ENCODE peak calls at places on chromosomes 7 and 10, in five cellular contexts. V is central memory CD8-positive, alpha-beta T cell; I is body of pancreas; U is IMR-90; P is T-helper 17 cell. W is an unnamed sample.

GRCh38 chr10:70233939-70234300 is 691 bp upstream of the PPA1 start:
- ATAC-seq in I (no peak), P (no peak), V (no peak), U (no peak), W (no peak)

GRCh38 chr10:95415631-95416031 is 124.8 kb upstream of the PDLIM1 start:
- ATAC-seq in V (no peak), I (peak; percentile 62), U (no peak), P (no peak), W (peak; percentile 46)

GRCh38 chr7:51127618-51127904 is 189.0 kb downstream of the COBL start:
- ATAC-seq in P (no peak), I (no peak), V (no peak), U (no peak), W (no peak)

GRCh38 chr7:26662646-26663045 is 201.7 kb downstream of the SKAP2 start:
- ATAC-seq in V (no peak), U (no peak), P (no peak), I (no peak), W (no peak)

GRCh38 chr7:84389242-84389641 is 194.7 kb upstream of the SEMA3A start:
- ATAC-seq in I (no peak), V (no peak), P (no peak), U (no peak), W (no peak)

GRCh38 chr7:71131256-71131752 is 640 bp upstream of the GALNT17 start:
- ATAC-seq in P (no peak), I (peak; percentile 85), V (no peak), U (no peak), W (peak; percentile 74)

GRCh38 chr10:116005301-116005700 is 267.7 kb downstream of the GFRA1 start:
- ATAC-seq in P (no peak), I (no peak), V (no peak), U (no peak), W (no peak)

GRCh38 chr7:140463111-140463510 is 16.2 kb downstream of the MKRN1 start:
- ATAC-seq in I (no peak), P (no peak), V (no peak), U (no peak), W (no peak)

GRCh38 chr7:27640914-27641570 is 21.6 kb downstream of the HIBADH start:
- ATAC-seq in P (no peak), U (no peak), V (no peak), I (peak; percentile 55), W (no peak)

GRCh38 chr10:48838830-48839229 is 100.8 kb downstream of the LRRC18 start:
- ATAC-seq in I (no peak), V (no peak), U (no peak), P (no peak), W (no peak)

GRCh38 chr7:12788171-12788570 is 100.7 kb downstream of the ARL4A start:
- ATAC-seq in P (no peak), I (no peak), V (no peak), U (no peak), W (no peak)

GRCh38 chr10:114638874-114639625 is 19.0 kb downstream of the ABLIM1 start:
- ATAC-seq in U (peak; percentile 62), I (no peak), V (no peak), P (no peak), W (no peak)

GRCh38 chr7:82506208-82506607 is 62.6 kb upstream of the CACNA2D1 start:
- ATAC-seq in I (no peak), U (peak; percentile 37), P (no peak), V (no peak), W (no peak)

GRCh38 chr10:61120805-61121204 is 176.8 kb upstream of the RHOBTB1 start:
- ATAC-seq in I (no peak), U (no peak), V (no peak), P (no peak), W (no peak)

GRCh38 chr10:102452672-102453340 is 1.5 kb upstream of the C10orf95 start:
- ATAC-seq in U (peak; percentile 7), V (no peak), P (no peak), I (no peak), W (peak; percentile 21)

GRCh38 chr10:108911814-108912541 is 1011.3 kb downstream of the XPNPEP1 start:
- ATAC-seq in V (no peak), I (peak; percentile 83), U (peak; percentile 98), P (no peak), W (peak; percentile 78)

GRCh38 chr10:106708521-106708920 is 456.0 kb downstream of the SORCS1 start:
- ATAC-seq in P (no peak), U (no peak), I (no peak), V (no peak), W (no peak)

GRCh38 chr7:2726316-2727018 is 38.5 kb downstream of the AMZ1 start:
- ATAC-seq in U (no peak), P (no peak), V (no peak), I (no peak), W (no peak)

GRCh38 chr10:114068054-114068707 is 24.5 kb downstream of the ADRB1 start:
- ATAC-seq in U (no peak), P (no peak), I (no peak), V (no peak), W (no peak)

GRCh38 chr10:132150777-132151176 is 36.0 kb upstream of the DPYSL4 start:
- ATAC-seq in V (no peak), U (no peak), I (no peak), P (no peak), W (no peak)

GRCh38 chr10:76037531-76037930 is 606.1 kb downstream of the LRMDA start:
- ATAC-seq in P (no peak), U (no peak), V (no peak), I (no peak), W (no peak)

GRCh38 chr7:102806613-102807012 is 57.8 kb downstream of the FAM185A start:
- ATAC-seq in P (no peak), U (no peak), I (no peak), V (no peak), W (no peak)

GRCh38 chr10:11697718-11698527 is 44.3 kb upstream of the ECHDC3 start:
- ATAC-seq in U (no peak), I (no peak), V (no peak), P (no peak), W (no peak)

GRCh38 chr10:24341897-24342296 is 133.0 kb downstream of the KIAA1217 start:
- ATAC-seq in U (no peak), I (no peak), P (no peak), V (no peak), W (no peak)

GRCh38 chr7:66886152-66886551 is 34.9 kb upstream of the TMEM248 start:
- ATAC-seq in V (no peak), I (no peak), U (no peak), P (no peak), W (no peak)

GRCh38 chr10:88227342-88228018 is 355.6 kb downstream of the RNLS start:
- ATAC-seq in P (no peak), V (no peak), U (peak; percentile 21), I (peak; percentile 54), W (no peak)

GRCh38 chr7:55931421-55932151 is 20.1 kb upstream of the MRPS17 start:
- ATAC-seq in P (no peak), V (no peak), U (no peak), I (no peak), W (no peak)

GRCh38 chr10:125020386-125020785 is 78.5 kb downstream of the ZRANB1 start:
- ATAC-seq in I (no peak), P (no peak), U (no peak), V (no peak), W (no peak)

GRCh38 chr10:278707-279106 is 143.5 kb downstream of the ZMYND11 start:
- ATAC-seq in P (no peak), V (no peak), I (no peak), U (no peak), W (no peak)

GRCh38 chr7:41612798-41613197 is 90.1 kb downstream of the INHBA start:
- ATAC-seq in V (no peak), U (no peak), I (no peak), P (no peak), W (no peak)

GRCh38 chr7:114310344-114311118 is 104.1 kb upstream of the FOXP2 start:
- ATAC-seq in I (no peak), P (no peak), V (no peak), U (no peak), W (no peak)